ENCODE peak calls at places on chromosomes 12 and 14, in four cellular contexts. N, O, Y and L are unnamed samples.

GRCh38 chr12:119235352-119235751 is 56.6 kb downstream of the HSPB8 start:
- DNase-seq in Y (no peak), O (no peak), N (no peak), L (no peak)

GRCh38 chr12:121274036-121274763 is 22.3 kb downstream of the CAMKK2 start:
- DNase-seq in O (no peak), Y (no peak), N (no peak), L (no peak)

GRCh38 chr12:43884683-43885410 is 49.0 kb downstream of the TMEM117 start:
- DNase-seq in N (peak), O (no peak), Y (no peak), L (no peak)

GRCh38 chr14:77085538-77085937 is 12.5 kb upstream of the CIPC start:
- DNase-seq in Y (no peak), N (peak), O (no peak), L (no peak)

GRCh38 chr12:22529281-22530060 is 14.9 kb downstream of the C2CD5 start:
- DNase-seq in Y (no peak), N (no peak), O (no peak), L (peak)

GRCh38 chr12:127911289-127911688 is 355.7 kb upstream of the TMEM132C start:
- DNase-seq in Y (no peak), N (no peak), O (no peak), L (no peak)

GRCh38 chr14:104318558-104319488 is 180.4 kb downstream of the KIF26A start:
- DNase-seq in Y (no peak), O (no peak), N (no peak), L (no peak)

GRCh38 chr14:103723176-103724081 is 7.8 kb downstream of the ZFYVE21 start:
- DNase-seq in O (no peak), Y (no peak), N (no peak), L (no peak)

GRCh38 chr12:8644345-8645248 is 18.0 kb downstream of the MFAP5 start:
- DNase-seq in Y (peak), O (no peak), N (no peak), L (no peak)

GRCh38 chr12:103877934-103878510 is 37.0 kb upstream of the NT5DC3 start:
- DNase-seq in N (peak), Y (peak), O (peak), L (peak)

GRCh38 chr12:77049767-77050353 is 15.5 kb downstream of the E2F7 start:
- DNase-seq in N (peak), O (peak), Y (no peak), L (peak)

GRCh38 chr14:24064856-24065255 is 6.5 kb upstream of the CPNE6 start:
- DNase-seq in O (no peak), N (no peak), Y (no peak), L (no peak)

GRCh38 chr12:118372541-118373495 is at the start of gene TAOK3:
- DNase-seq in O (peak), N (peak), Y (peak), L (peak)

GRCh38 chr12:5428332-5429221 is 3.3 kb upstream of the NTF3 start:
- DNase-seq in N (peak), O (no peak), Y (no peak), L (peak)

GRCh38 chr12:104411826-104412626 is 44.7 kb upstream of the CHST11 start:
- DNase-seq in Y (no peak), O (no peak), N (no peak), L (peak)

GRCh38 chr14:96202441-96203094 is 2.1 kb upstream of the BDKRB2 start:
- DNase-seq in N (no peak), O (no peak), Y (no peak), L (peak)

GRCh38 chr12:91804533-91804932 is 341.1 kb downstream of the BTG1 start:
- DNase-seq in Y (no peak), O (no peak), N (no peak), L (peak)

GRCh38 chr14:105179191-105179590 is 1.9 kb downstream of the NUDT14 start:
- DNase-seq in O (no peak), Y (no peak), N (no peak), L (no peak)

GRCh38 chr12:5262450-5262849 is 169.5 kb upstream of the NTF3 start:
- DNase-seq in Y (no peak), N (no peak), O (no peak), L (no peak)

GRCh38 chr12:121964813-121965643 is 46.6 kb downstream of the CFAP251 start:
- DNase-seq in N (no peak), O (no peak), Y (no peak), L (peak)

GRCh38 chr12:119544780-119545625 is 48.6 kb upstream of the TMEM233 start:
- DNase-seq in O (peak), Y (peak), N (peak), L (peak)

GRCh38 chr12:122672515-122672914 is 30.6 kb downstream of the HCAR2 start:
- DNase-seq in O (no peak), Y (no peak), N (no peak), L (no peak)

GRCh38 chr14:103628221-103628683 is 759 bp upstream of the KLC1 start:
- DNase-seq in Y (peak), N (peak), O (peak), L (peak)

GRCh38 chr14:63712123-63712522 is 15.7 kb downstream of the SGPP1 start:
- DNase-seq in Y (no peak), O (no peak), N (no peak), L (no peak)

GRCh38 chr12:117025481-117026151 is 73.6 kb downstream of the TESC start:
- DNase-seq in O (peak), Y (peak), N (peak), L (peak)

GRCh38 chr12:91901675-91902074 is 244.0 kb downstream of the BTG1 start:
- DNase-seq in Y (no peak), N (no peak), O (no peak), L (no peak)

GRCh38 chr12:60501124-60501729 is 905.4 kb downstream of the SLC16A7 start:
- DNase-seq in Y (no peak), N (no peak), O (no peak), L (peak)

GRCh38 chr14:24327303-24327702 is 7.6 kb downstream of the ADCY4 start:
- DNase-seq in O (no peak), Y (no peak), N (no peak), L (no peak)

GRCh38 chr14:56632192-56632591 is 52.6 kb downstream of the TMEM260 start:
- DNase-seq in Y (no peak), N (no peak), O (no peak), L (no peak)

GRCh38 chr12:42407306-42407705 is 81.3 kb downstream of the PPHLN1 start:
- DNase-seq in Y (no peak), N (no peak), O (no peak), L (peak)

GRCh38 chr12:57766464-57767311 is at the start of gene CYP27B1:
- DNase-seq in O (no peak), N (peak), Y (no peak), L (peak)

GRCh38 chr14:101788016-101788695 is 26.6 kb downstream of the PPP2R5C start:
- DNase-seq in N (no peak), Y (no peak), O (no peak), L (no peak)